ENCODE peak calls at places on chromosome 13, in eight cellular contexts. T, K, P, S, U, I, Y and Z are unnamed samples.

GRCh38 chr13:32528358-32528757 is 10.2 kb downstream of the N4BP2L2 start:
- DNase-seq in Y (no peak), S (no peak), T (no peak), I (no peak), P (no peak), U (no peak), K (no peak), Z (no peak)

GRCh38 chr13:103288114-103288513 is 221.9 kb upstream of the SLC10A2 start:
- DNase-seq in U (no peak), P (no peak), K (no peak), T (no peak), I (no peak), Y (no peak), S (no peak), Z (no peak)

GRCh38 chr13:36559388-36559787 is 114.4 kb upstream of the SERTM1 start:
- DNase-seq in U (no peak), Y (no peak), P (no peak), T (no peak), I (no peak), K (no peak), S (no peak), Z (no peak)

GRCh38 chr13:106493569-106493968 is 41.9 kb downstream of the EFNB2 start:
- DNase-seq in P (no peak), I (peak), Y (no peak), U (no peak), S (no peak), T (no peak), K (no peak), Z (no peak)

GRCh38 chr13:114279146-114279545 is 2.3 kb upstream of the UPF3A start:
- DNase-seq in Y (no peak), S (no peak), I (no peak), U (no peak), T (no peak), K (no peak), P (no peak), Z (no peak)

GRCh38 chr13:71278512-71278911 is 588.5 kb downstream of the DACH1 start:
- DNase-seq in K (no peak), I (no peak), Y (no peak), T (no peak), P (no peak), U (no peak), S (no peak), Z (peak)

GRCh38 chr13:23509781-23510543 is 60.2 kb upstream of the TNFRSF19 start:
- DNase-seq in K (no peak), I (no peak), U (no peak), T (peak), P (no peak), Y (peak), S (no peak), Z (no peak)

GRCh38 chr13:78660130-78660857 is 1.3 kb upstream of the OBI1 start:
- DNase-seq in S (no peak), P (no peak), Y (no peak), I (peak), T (no peak), U (no peak), K (no peak), Z (no peak)

GRCh38 chr13:84925443-84925842 is 873.8 kb downstream of the SLITRK6 start:
- DNase-seq in S (no peak), U (no peak), I (no peak), K (no peak), Y (peak), T (peak), P (no peak), Z (no peak)

GRCh38 chr13:28575200-28575599 is 80.3 kb upstream of the FLT1 start:
- DNase-seq in T (no peak), Y (no peak), K (no peak), I (no peak), U (no peak), S (no peak), P (no peak), Z (no peak)

GRCh38 chr13:25232937-25233515 is 54.3 kb downstream of the MTMR6 start:
- DNase-seq in I (no peak), K (no peak), T (no peak), Y (no peak), U (peak), P (no peak), S (no peak), Z (peak)

GRCh38 chr13:73060251-73061160 is 1.7 kb downstream of the KLF5 start:
- DNase-seq in I (peak), P (no peak), K (no peak), T (peak), S (no peak), U (peak), Y (peak), Z (no peak)

GRCh38 chr13:36839281-36839680 is 20.3 kb downstream of the RFXAP start:
- DNase-seq in I (no peak), Y (no peak), K (no peak), S (no peak), U (no peak), P (no peak), T (no peak), Z (no peak)

GRCh38 chr13:90105881-90106496 is 1241.5 kb upstream of the MIR17HG start:
- DNase-seq in P (no peak), K (no peak), I (no peak), T (no peak), Y (peak), U (no peak), S (no peak), Z (no peak)

GRCh38 chr13:30037766-30038165 is 187.3 kb upstream of the UBL3 start:
- DNase-seq in I (no peak), T (no peak), K (no peak), Y (no peak), P (no peak), U (no peak), S (no peak), Z (no peak)

GRCh38 chr13:47250141-47250540 is 353.3 kb upstream of the HTR2A start:
- DNase-seq in P (no peak), I (peak), S (no peak), T (no peak), Y (no peak), U (no peak), K (no peak), Z (no peak)

GRCh38 chr13:52104624-52105023 is 24.2 kb downstream of the NEK5 start:
- DNase-seq in K (no peak), S (no peak), I (no peak), T (no peak), Y (no peak), P (no peak), U (no peak), Z (no peak)

GRCh38 chr13:28429685-28430290 is 65.1 kb downstream of the FLT1 start:
- DNase-seq in P (no peak), U (no peak), K (no peak), S (no peak), Y (no peak), I (no peak), T (no peak), Z (no peak)

GRCh38 chr13:30333601-30334000 is 26.2 kb upstream of the KATNAL1 start:
- DNase-seq in S (no peak), U (no peak), T (no peak), K (no peak), P (no peak), I (no peak), Y (no peak), Z (no peak)

GRCh38 chr13:99214232-99214631 is 13.6 kb downstream of the UBAC2 start:
- DNase-seq in K (no peak), S (no peak), T (no peak), Y (no peak), I (no peak), P (no peak), U (no peak), Z (no peak)

GRCh38 chr13:59452189-59452588 is 711.5 kb downstream of the DIAPH3 start:
- DNase-seq in P (no peak), U (peak), S (no peak), Y (no peak), I (no peak), T (no peak), K (no peak), Z (peak)

GRCh38 chr13:95509521-95510315 is 42.8 kb upstream of the CLDN10 start:
- DNase-seq in Y (no peak), U (no peak), K (no peak), S (no peak), T (no peak), I (no peak), P (no peak), Z (no peak)

GRCh38 chr13:29676941-29677452 is 81.5 kb upstream of the SLC7A1 start:
- DNase-seq in I (no peak), S (no peak), P (no peak), T (no peak), U (no peak), Y (no peak), K (no peak), Z (no peak)

GRCh38 chr13:97359181-97360057 is 74.5 kb upstream of the RAP2A start:
- DNase-seq in S (peak), I (no peak), T (peak), Y (peak), K (no peak), P (no peak), U (peak), Z (peak)

GRCh38 chr13:27574661-27575060 is 45.7 kb downstream of the LNX2 start:
- DNase-seq in U (no peak), T (no peak), I (no peak), P (no peak), Y (no peak), S (no peak), K (no peak), Z (no peak)

GRCh38 chr13:36261976-36262375 is 35.6 kb downstream of the CCDC169 start:
- DNase-seq in Y (no peak), I (no peak), T (no peak), P (no peak), S (no peak), U (no peak), K (no peak), Z (no peak)

GRCh38 chr13:39682310-39682709 is 26.8 kb downstream of the COG6 start:
- DNase-seq in I (no peak), Y (no peak), P (no peak), S (no peak), U (no peak), T (no peak), K (no peak), Z (no peak)

GRCh38 chr13:45310341-45311138 is 30.4 kb downstream of the TPT1 start:
- DNase-seq in P (no peak), U (peak), K (no peak), S (no peak), Y (no peak), I (no peak), T (no peak), Z (no peak)

GRCh38 chr13:106752584-106753202 is 184.8 kb upstream of the ARGLU1 start:
- DNase-seq in S (no peak), Y (no peak), I (no peak), U (no peak), P (no peak), K (no peak), T (no peak), Z (no peak)

GRCh38 chr13:107649071-107649470 is 566.3 kb downstream of the LIG4 start:
- DNase-seq in U (no peak), I (no peak), Y (no peak), P (no peak), K (no peak), S (no peak), T (no peak), Z (no peak)

GRCh38 chr13:30112602-30113435 is 194.5 kb downstream of the KATNAL1 start:
- DNase-seq in I (peak), K (peak), U (peak), T (peak), Y (peak), P (peak), S (peak), Z (peak)

GRCh38 chr13:44160549-44161278 is 212.9 kb upstream of the SERP2 start:
- DNase-seq in U (no peak), K (no peak), S (no peak), P (no peak), I (peak), Y (no peak), T (no peak), Z (no peak)

GRCh38 chr13:37109080-37109678 is 3.7 kb upstream of the CSNK1A1L start:
- DNase-seq in T (peak), S (no peak), I (no peak), P (no peak), K (no peak), Y (no peak), U (peak), Z (peak)

GRCh38 chr13:31756346-31756745 is 17.0 kb downstream of the RXFP2 start:
- DNase-seq in P (no peak), S (no peak), K (no peak), U (no peak), I (no peak), T (peak), Y (peak), Z (no peak)